ENCODE peak calls at places on chromosomes 16 and 17, in seven cellular contexts. M is kidney, L is colonic mucosa, F is pancreas, H is tibial nerve, N is tibial artery, C is nephron progenitor cell. B is an unnamed sample.

GRCh38 chr17:44914148-44914547 is 1.2 kb downstream of the GFAP start:
- DNase-seq in M (no peak), L (no peak), F (no peak), H (no peak), N (no peak), C (no peak), B (no peak)

GRCh38 chr16:47939690-47940089 is 216.1 kb downstream of the ABCC12 start:
- DNase-seq in M (no peak), L (no peak), F (no peak), H (no peak), N (no peak), C (no peak), B (no peak)

GRCh38 chr16:67447508-67448076 is 16.7 kb downstream of the HSD11B2 start:
- DNase-seq in M (no peak), L (peak), F (peak), H (no peak), N (no peak), C (no peak), B (no peak)

GRCh38 chr16:11328172-11329079 is 16.8 kb upstream of the RMI2 start:
- DNase-seq in M (peak), L (peak), F (no peak), H (no peak), N (no peak), C (no peak), B (peak)

GRCh38 chr16:82183004-82183397 is 13.0 kb upstream of the MPHOSPH6 start:
- DNase-seq in M (no peak), L (no peak), F (no peak), H (no peak), N (no peak), C (no peak), B (no peak)

GRCh38 chr16:46973457-46974324 is at the start of gene DNAJA2:
- DNase-seq in M (peak), L (peak), F (peak), H (peak), N (peak), C (peak), B (peak)

GRCh38 chr16:77782694-77783093 is 5.7 kb upstream of the VAT1L start:
- DNase-seq in M (no peak), L (no peak), F (no peak), H (no peak), N (no peak), C (no peak), B (no peak)

GRCh38 chr17:67606896-67607604 is 110.7 kb upstream of the NOL11 start:
- DNase-seq in M (no peak), L (no peak), F (peak), H (no peak), N (no peak), C (no peak), B (no peak)

GRCh38 chr17:77546772-77547201 is 406.0 kb downstream of the SEC14L1 start:
- DNase-seq in M (no peak), L (peak), F (no peak), H (no peak), N (no peak), C (peak), B (no peak)

GRCh38 chr16:89471225-89471624 is 19.1 kb downstream of the ANKRD11 start:
- DNase-seq in M (no peak), L (no peak), F (no peak), H (no peak), N (no peak), C (no peak), B (peak)

GRCh38 chr16:82340531-82340930 is 170.5 kb upstream of the MPHOSPH6 start:
- DNase-seq in M (no peak), L (no peak), F (no peak), H (no peak), N (no peak), C (no peak), B (no peak)

GRCh38 chr17:54784305-54784704 is 116.3 kb upstream of the TOM1L1 start:
- DNase-seq in M (no peak), L (no peak), F (no peak), H (no peak), N (no peak), C (no peak), B (no peak)

GRCh38 chr17:43831633-43832032 is 1.3 kb downstream of the MPP3 start:
- DNase-seq in M (no peak), L (no peak), F (no peak), H (no peak), N (no peak), C (no peak), B (no peak)

GRCh38 chr16:87806608-87807546 is 41.1 kb upstream of the KLHDC4 start:
- DNase-seq in M (no peak), L (peak), F (peak), H (no peak), N (no peak), C (no peak), B (peak)

GRCh38 chr16:6066601-6067000 is 969.0 kb upstream of the EEF2KMT start:
- DNase-seq in M (no peak), L (no peak), F (no peak), H (no peak), N (no peak), C (no peak), B (no peak)

GRCh38 chr17:64131606-64132270 is 1.8 kb upstream of the ERN1 start:
- DNase-seq in M (no peak), L (no peak), F (peak), H (no peak), N (no peak), C (no peak), B (no peak)

GRCh38 chr17:64129765-64130558 is at the start of gene ERN1:
- DNase-seq in M (peak), L (peak), F (peak), H (peak), N (peak), C (peak), B (peak)

GRCh38 chr17:64128787-64129514 is 993 bp downstream of the ERN1 start:
- DNase-seq in M (no peak), L (peak), F (peak), H (no peak), N (peak), C (no peak), B (peak)

GRCh38 chr17:64129515-64129764 is 504 bp downstream of the ERN1 start:
- DNase-seq in M (no peak), L (no peak), F (no peak), H (no peak), N (no peak), C (no peak), B (no peak)

GRCh38 chr17:64130559-64131001 is 636 bp upstream of the ERN1 start:
- DNase-seq in M (peak), L (peak), F (no peak), H (no peak), N (peak), C (no peak), B (no peak)
- TF ChIP-seq CTCF in M (no peak), L (no peak), F (no peak), H (no peak), N (no peak), C (no peak), B (no peak)

GRCh38 chr17:30950189-30950588 is 20.6 kb upstream of the RNF135 start:
- DNase-seq in M (no peak), L (no peak), F (no peak), H (no peak), N (no peak), C (no peak), B (no peak)
- TF ChIP-seq CTCF in M (no peak), L (no peak), F (no peak), H (no peak), N (no peak), C (no peak), B (no peak)

GRCh38 chr16:8937803-8938202 is 25.9 kb downstream of the USP7 start:
- DNase-seq in M (no peak), L (no peak), F (no peak), H (no peak), N (no peak), C (no peak), B (no peak)

GRCh38 chr16:8936421-8936820 is 27.3 kb downstream of the USP7 start:
- DNase-seq in M (no peak), L (no peak), F (peak), H (no peak), N (no peak), C (peak), B (peak)

GRCh38 chr16:8934601-8935000 is 29.1 kb downstream of the USP7 start:
- DNase-seq in M (no peak), L (no peak), F (no peak), H (no peak), N (no peak), C (no peak), B (no peak)

GRCh38 chr16:8931864-8932263 is 31.8 kb downstream of the USP7 start:
- DNase-seq in M (no peak), L (peak), F (peak), H (no peak), N (no peak), C (peak), B (peak)

DNA sequence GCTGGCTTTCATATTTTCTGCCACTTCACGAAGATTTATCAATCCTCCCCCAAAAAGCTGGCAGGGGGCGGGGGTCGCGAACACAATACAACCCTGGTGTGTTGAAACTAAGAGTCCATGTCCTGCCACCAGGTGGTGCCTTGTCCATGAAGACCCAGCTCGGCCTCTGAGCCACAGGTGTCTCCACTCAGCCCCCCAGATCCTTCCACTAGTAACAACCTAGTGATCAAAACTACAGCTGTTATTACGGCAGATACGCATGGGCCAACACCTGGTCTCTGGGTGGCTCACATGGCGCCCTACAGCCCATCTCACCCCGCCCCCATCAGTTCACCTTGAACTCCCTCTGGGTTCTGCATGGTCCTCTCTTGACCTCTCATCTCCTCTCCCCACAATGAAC is 27.7 kb downstream of the USP7 start:
- DNase-seq in M (no peak), L (no peak), F (no peak), H (no peak), N (no peak), C (no peak), B (no peak)
- TF ChIP-seq CTCF in M (peak), L (no peak), F (no peak), H (no peak), N (no peak), C (no peak), B (peak)

GRCh38 chr16:24535827-24536226 is 3.5 kb upstream of the RBBP6 start:
- DNase-seq in M (no peak), L (no peak), F (no peak), H (no peak), N (no peak), C (no peak), B (no peak)
- TF ChIP-seq CTCF in M (no peak), L (no peak), F (no peak), H (no peak), N (no peak), C (no peak), B (no peak)

B was measured in astrocyte of the spinal cord.